ENCODE peak calls at places on chromosomes 11 and 22, in seven cellular contexts. I is K562, Y is SK-N-SH, O is GM12892, K is H1, U is HepG2, J is GM12878. A is an unnamed sample.

GRCh38 chr11:33475999-33476398 is 218.8 kb downstream of the HIPK3 start:
- DNase-seq in I (peak), Y (peak), O (no peak), K (no peak), U (peak), J (no peak), A (no peak)

GRCh38 chr11:60852639-60853468 is 2.9 kb downstream of the PTGDR2 start:
- DNase-seq in I (no peak), Y (no peak), O (no peak), K (no peak), U (no peak), J (no peak), A (no peak)

GRCh38 chr11:63672156-63672463 is 934 bp upstream of the ATL3 start:
- DNase-seq in I (no peak), Y (no peak), O (no peak), K (no peak), U (no peak), J (no peak), A (no peak)

GRCh38 chr22:31241936-31242335 is 29.8 kb downstream of the LIMK2 start:
- DNase-seq in I (no peak), Y (no peak), O (no peak), K (no peak), U (no peak), J (no peak), A (no peak)

GRCh38 chr11:69471329-69472052 is 10.0 kb upstream of the LINC01488 start:
- DNase-seq in I (no peak), Y (no peak), O (no peak), K (no peak), U (no peak), J (no peak), A (no peak)

GRCh38 chr22:50272103-50272782 is 2.1 kb upstream of the MAPK11 start:
- DNase-seq in I (no peak), Y (peak), O (no peak), K (no peak), U (no peak), J (no peak), A (no peak)

GRCh38 chr11:69494851-69495250 is 13.4 kb downstream of the LINC01488 start:
- DNase-seq in I (no peak), Y (no peak), O (no peak), K (no peak), U (no peak), J (no peak), A (no peak)

GRCh38 chr11:110134120-110134519 is 40.9 kb downstream of the ZC3H12C start:
- DNase-seq in I (no peak), Y (no peak), O (no peak), K (no peak), U (no peak), J (no peak), A (no peak)

GRCh38 chr11:121575963-121576290 is 123.2 kb upstream of the SORL1-AS1 start:
- DNase-seq in I (no peak), Y (no peak), O (no peak), K (no peak), U (no peak), J (no peak), A (no peak)

GRCh38 chr11:11290354-11290753 is 62.7 kb downstream of the CSNK2A3 start:
- DNase-seq in I (no peak), Y (no peak), O (no peak), K (no peak), U (no peak), J (no peak), A (no peak)

GRCh38 chr11:12724301-12725046 is 50.3 kb downstream of the TEAD1 start:
- DNase-seq in I (peak), Y (peak), O (no peak), K (peak), U (peak), J (no peak), A (no peak)

GRCh38 chr11:5288912-5289525 is 12.7 kb downstream of the OR51B4 start:
- DNase-seq in I (peak), Y (no peak), O (no peak), K (no peak), U (no peak), J (no peak), A (no peak)

GRCh38 chr22:19719055-19719482 is 4.3 kb upstream of the GP1BB start:
- DNase-seq in I (peak), Y (no peak), O (no peak), K (no peak), U (no peak), J (no peak), A (no peak)

GRCh38 chr11:24828938-24829337 is 332.1 kb downstream of the LUZP2 start:
- DNase-seq in I (no peak), Y (no peak), O (no peak), K (no peak), U (no peak), J (no peak), A (no peak)

GRCh38 chr11:125284209-125284608 is 119.7 kb downstream of the PKNOX2 start:
- DNase-seq in I (no peak), Y (no peak), O (no peak), K (no peak), U (no peak), J (no peak), A (no peak)

GRCh38 chr11:125279680-125280079 is 115.1 kb downstream of the PKNOX2 start:
- DNase-seq in I (no peak), Y (no peak), O (no peak), K (no peak), U (no peak), J (no peak), A (no peak)

GRCh38 chr11:125280646-125281045 is 116.1 kb downstream of the PKNOX2 start:
- DNase-seq in I (no peak), Y (no peak), O (no peak), K (no peak), U (no peak), J (no peak), A (no peak)

GRCh38 chr11:125282596-125282914 is 118.0 kb downstream of the PKNOX2 start:
- DNase-seq in I (no peak), Y (no peak), O (no peak), K (no peak), U (no peak), J (no peak), A (no peak)

GRCh38 chr11:125281831-125282595 is 117.5 kb downstream of the PKNOX2 start:
- DNase-seq in I (no peak), Y (no peak), O (no peak), K (no peak), U (no peak), J (no peak), A (no peak)
- TF ChIP-seq TAF1 in I (no peak), Y (no peak), O (no peak), K (no peak), U (no peak), J (no peak), A (no peak)

GRCh38 chr11:3164138-3164539 is 971 bp downstream of the OSBPL5 start:
- DNase-seq in I (no peak), Y (peak), O (no peak), K (no peak), U (no peak), J (no peak), A (peak)
- TF ChIP-seq TAF1 in I (no peak), Y (no peak), O (no peak), K (no peak), U (no peak), J (no peak), A (no peak)

GRCh38 chr11:2287102-2287501 is 14.6 kb downstream of the C11orf21 start:
- DNase-seq in I (no peak), Y (no peak), O (no peak), K (no peak), U (no peak), J (no peak), A (no peak)
- TF ChIP-seq TAF1 in I (no peak), Y (no peak), O (no peak), K (no peak), U (no peak), J (no peak), A (no peak)

GRCh38 chr11:73510106-73510505 is 87.8 kb downstream of the FAM168A start:
- DNase-seq in I (no peak), Y (peak), O (no peak), K (no peak), U (no peak), J (no peak), A (no peak)

GRCh38 chr11:73508243-73509176 is 89.4 kb downstream of the FAM168A start:
- DNase-seq in I (no peak), Y (no peak), O (no peak), K (no peak), U (no peak), J (no peak), A (no peak)

GRCh38 chr11:73506038-73506437 is 91.9 kb downstream of the FAM168A start:
- DNase-seq in I (no peak), Y (no peak), O (no peak), K (no peak), U (no peak), J (no peak), A (no peak)

GRCh38 chr11:73509188-73509587 is 88.7 kb downstream of the FAM168A start:
- DNase-seq in I (no peak), Y (no peak), O (no peak), K (no peak), U (peak), J (no peak), A (no peak)

DNA sequence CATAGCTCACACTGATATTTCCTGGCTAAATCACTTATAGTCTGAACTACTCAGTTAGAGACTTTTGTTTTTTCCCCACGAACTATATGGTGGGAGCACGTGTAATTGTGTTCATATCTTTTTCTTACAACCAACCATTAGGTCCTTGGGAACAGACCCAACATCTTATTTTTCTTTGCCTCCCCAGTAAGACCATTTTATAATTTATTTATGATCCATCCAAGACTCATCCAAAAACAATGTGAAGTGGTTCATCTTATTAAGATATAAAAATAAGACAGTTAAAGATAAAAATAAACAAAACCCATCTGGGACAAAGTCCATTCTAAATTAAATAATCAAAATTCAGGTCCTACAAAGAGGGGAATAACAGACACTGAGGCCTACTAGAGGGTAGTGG is 90.8 kb downstream of the FAM168A start:
- DNase-seq in I (no peak), Y (no peak), O (no peak), K (no peak), U (no peak), J (no peak), A (no peak)
- TF ChIP-seq TAF1 in I (no peak), Y (no peak), O (no peak), K (no peak), U (no peak), J (no peak), A (no peak)

GRCh38 chr22:33477131-33478111 is 419.2 kb upstream of the SYN3 start:
- DNase-seq in I (no peak), Y (no peak), O (no peak), K (no peak), U (no peak), J (no peak), A (no peak)

GRCh38 chr22:33480118-33480517 is 421.9 kb upstream of the SYN3 start:
- DNase-seq in I (no peak), Y (no peak), O (no peak), K (no peak), U (no peak), J (no peak), A (no peak)

GRCh38 chr22:33474587-33474986 is 416.4 kb upstream of the SYN3 start:
- DNase-seq in I (no peak), Y (no peak), O (no peak), K (no peak), U (no peak), J (no peak), A (no peak)

GRCh38 chr22:33476206-33476605 is 418.0 kb upstream of the SYN3 start:
- DNase-seq in I (no peak), Y (no peak), O (no peak), K (no peak), U (peak), J (no peak), A (no peak)

DNA sequence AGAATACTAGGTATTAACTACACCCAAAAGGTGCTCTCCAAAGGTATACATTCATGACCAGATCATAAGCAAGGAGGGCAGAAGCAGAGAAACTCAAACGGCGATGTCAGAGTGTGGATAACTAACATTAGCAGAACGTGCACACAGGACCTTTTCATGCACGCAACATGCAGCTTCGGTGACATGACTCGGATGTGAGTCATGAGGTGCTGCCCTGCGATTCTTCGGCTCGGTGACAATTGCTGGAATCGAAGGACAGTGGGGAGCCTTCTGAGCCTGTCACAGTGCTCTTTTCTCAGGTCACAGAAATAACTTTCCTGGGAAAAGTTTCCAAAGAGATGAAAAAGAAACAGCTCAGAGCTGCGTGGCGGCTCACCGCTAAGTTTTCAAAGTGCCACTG is 418.5 kb upstream of the SYN3 start:
- DNase-seq in I (no peak), Y (no peak), O (no peak), K (no peak), U (peak), J (no peak), A (no peak)
- TF ChIP-seq TAF1 in I (no peak), Y (no peak), O (no peak), K (no peak), U (no peak), J (no peak), A (no peak)

DNA sequence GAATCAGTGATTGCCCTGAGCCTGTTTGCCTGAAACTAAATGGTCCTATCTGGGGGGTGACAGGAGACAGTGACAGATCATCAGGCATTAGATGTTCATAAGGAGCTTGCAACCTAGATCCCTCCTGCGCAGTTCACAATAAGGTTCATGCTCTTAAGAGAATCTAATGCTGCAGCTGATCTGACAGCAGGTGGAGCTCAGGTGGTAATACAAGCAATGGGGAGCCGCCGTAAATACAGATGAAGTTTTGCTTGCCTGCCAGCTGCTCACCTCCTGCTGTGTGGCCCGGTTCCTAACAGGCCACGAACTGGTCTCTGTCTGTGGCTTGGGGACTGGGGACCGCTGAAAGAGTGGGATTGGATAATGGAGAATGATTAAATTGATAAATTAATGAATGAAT is 14.0 kb downstream of the NOX4 start:
- DNase-seq in I (no peak), Y (no peak), O (no peak), K (no peak), U (peak), J (no peak), A (no peak)
- TF ChIP-seq TAF1 in I (no peak), Y (no peak), O (no peak), K (no peak), U (no peak), J (no peak), A (no peak)

GRCh38 chr11:86672007-86672621 is at the start of gene ME3:
- DNase-seq in I (no peak), Y (peak), O (peak), K (no peak), U (no peak), J (no peak), A (peak)
- TF ChIP-seq TAF1 in I (no peak), Y (no peak), O (no peak), K (no peak), U (no peak), J (no peak), A (no peak)

GRCh38 chr11:129372609-129373488 is 2.8 kb upstream of the BARX2 start:
- DNase-seq in I (no peak), Y (peak), O (peak), K (no peak), U (no peak), J (no peak), A (no peak)
- TF ChIP-seq TAF1 in I (no peak), Y (no peak), O (no peak), K (no peak), U (no peak), J (no peak), A (no peak)

GRCh38 chr11:28268925-28269324 is 160.7 kb downstream of the METTL15 start:
- DNase-seq in I (no peak), Y (no peak), O (no peak), K (no peak), U (no peak), J (no peak), A (no peak)
- TF ChIP-seq TAF1 in I (no peak), Y (no peak), O (no peak), K (no peak), U (no peak), J (no peak), A (no peak)

GRCh38 chr22:44080936-44081853 is 57.1 kb downstream of the PARVB start:
- DNase-seq in I (peak), Y (peak), O (peak), K (peak), U (peak), J (no peak), A (peak)
- TF ChIP-seq TAF1 in I (no peak), Y (no peak), O (no peak), K (no peak), U (no peak), J (no peak), A (no peak)

A was measured in GM12891.